ENCODE peak calls at places on chromosomes 7 and 10, in eight cellular contexts. One of them, this sample, is unnamed. For H3K36me3, the result is how much of the 10 kb centered on the place peaks cover.

GRCh38 chr10:17428616-17429097 is 25.7 kb downstream of the ST8SIA6 start:
- DNase-seq in pancreas: no peak
- DNase-seq in psoas muscle: no peak
- DNase-seq in endodermal cell: no peak
- DNase-seq in cardiac muscle cell: no peak
- DNase-seq in neuronal stem cell: no peak
- DNase-seq in tibial artery: no peak
- DNase-seq in Peyer's patch: peak
- DNase-seq in this sample: peak

GRCh38 chr10:90111671-90112070 is 410.3 kb downstream of the KIF20B start:
- DNase-seq in neuronal stem cell: no peak
- DNase-seq in Peyer's patch: no peak
- DNase-seq in endodermal cell: no peak
- DNase-seq in tibial artery: no peak
- DNase-seq in cardiac muscle cell: peak
- DNase-seq in pancreas: no peak
- DNase-seq in psoas muscle: no peak
- DNase-seq in this sample: no peak

GRCh38 chr10:131885391-131886165 is 15.2 kb upstream of the PPP2R2D start:
- DNase-seq in cardiac muscle cell: peak
- DNase-seq in neuronal stem cell: peak
- DNase-seq in psoas muscle: peak
- DNase-seq in tibial artery: peak
- DNase-seq in pancreas: peak
- DNase-seq in endodermal cell: peak
- DNase-seq in Peyer's patch: peak
- DNase-seq in this sample: peak

GRCh38 chr10:58781873-58782488 is 269.3 kb downstream of the BICC1 start:
- DNase-seq in Peyer's patch: no peak
- DNase-seq in cardiac muscle cell: peak
- DNase-seq in tibial artery: no peak
- DNase-seq in pancreas: no peak
- DNase-seq in endodermal cell: no peak
- DNase-seq in psoas muscle: no peak
- DNase-seq in neuronal stem cell: peak
- DNase-seq in this sample: no peak

GRCh38 chr7:158501300-158502067 is 86.1 kb downstream of the PTPRN2 start:
- DNase-seq in Peyer's patch: no peak
- DNase-seq in endodermal cell: no peak
- DNase-seq in neuronal stem cell: no peak
- DNase-seq in psoas muscle: no peak
- DNase-seq in tibial artery: no peak
- DNase-seq in cardiac muscle cell: no peak
- DNase-seq in pancreas: no peak
- DNase-seq in this sample: no peak

GRCh38 chr10:78656815-78657621 is 411.7 kb upstream of the ZMIZ1 start:
- DNase-seq in psoas muscle: no peak
- DNase-seq in tibial artery: no peak
- DNase-seq in neuronal stem cell: peak
- DNase-seq in cardiac muscle cell: peak
- DNase-seq in Peyer's patch: no peak
- DNase-seq in pancreas: no peak
- DNase-seq in endodermal cell: no peak
- DNase-seq in this sample: no peak

GRCh38 chr10:99711129-99711719 is 20.7 kb downstream of the COX15 start:
- DNase-seq in Peyer's patch: peak
- DNase-seq in neuronal stem cell: no peak
- DNase-seq in cardiac muscle cell: peak
- DNase-seq in tibial artery: no peak
- DNase-seq in psoas muscle: no peak
- DNase-seq in pancreas: no peak
- DNase-seq in endodermal cell: peak
- DNase-seq in this sample: peak

GRCh38 chr10:121841862-121842261 is 86.0 kb downstream of the ATE1 start:
- DNase-seq in neuronal stem cell: no peak
- DNase-seq in cardiac muscle cell: no peak
- DNase-seq in psoas muscle: no peak
- DNase-seq in endodermal cell: no peak
- DNase-seq in tibial artery: no peak
- DNase-seq in pancreas: no peak
- DNase-seq in Peyer's patch: no peak
- DNase-seq in this sample: no peak

GRCh38 chr10:89391882-89392756 is at the start of gene IFIT1:
- DNase-seq in pancreas: no peak
- DNase-seq in tibial artery: peak
- DNase-seq in neuronal stem cell: no peak
- DNase-seq in endodermal cell: peak
- DNase-seq in Peyer's patch: peak
- DNase-seq in cardiac muscle cell: peak
- DNase-seq in psoas muscle: no peak
- DNase-seq in this sample: peak

GRCh38 chr10:116765549-116766162 is 23.3 kb upstream of the HSPA12A start:
- DNase-seq in cardiac muscle cell: peak
- DNase-seq in pancreas: no peak
- DNase-seq in endodermal cell: no peak
- DNase-seq in Peyer's patch: peak
- DNase-seq in tibial artery: no peak
- DNase-seq in psoas muscle: no peak
- DNase-seq in neuronal stem cell: no peak
- DNase-seq in this sample: no peak

GRCh38 chr10:127298396-127298795 is 102.0 kb upstream of the INSYN2A start:
- DNase-seq in psoas muscle: no peak
- DNase-seq in pancreas: no peak
- DNase-seq in tibial artery: no peak
- DNase-seq in neuronal stem cell: no peak
- DNase-seq in Peyer's patch: no peak
- DNase-seq in endodermal cell: no peak
- DNase-seq in cardiac muscle cell: no peak
- DNase-seq in this sample: no peak

GRCh38 chr7:143514995-143515735 is 37.5 kb downstream of the TAS2R41 start:
- DNase-seq in neuronal stem cell: no peak
- DNase-seq in endodermal cell: no peak
- DNase-seq in pancreas: no peak
- DNase-seq in cardiac muscle cell: no peak
- DNase-seq in psoas muscle: peak
- DNase-seq in Peyer's patch: no peak
- DNase-seq in tibial artery: no peak
- DNase-seq in this sample: no peak

GRCh38 chr7:143514487-143514886 is 36.8 kb downstream of the TAS2R41 start:
- DNase-seq in tibial artery: no peak
- DNase-seq in endodermal cell: no peak
- DNase-seq in psoas muscle: no peak
- DNase-seq in pancreas: no peak
- DNase-seq in cardiac muscle cell: no peak
- DNase-seq in neuronal stem cell: no peak
- DNase-seq in Peyer's patch: no peak
- DNase-seq in this sample: no peak

GRCh38 chr7:143510854-143511592 is 33.4 kb downstream of the TAS2R41 start:
- DNase-seq in neuronal stem cell: no peak
- DNase-seq in cardiac muscle cell: no peak
- DNase-seq in psoas muscle: peak
- DNase-seq in Peyer's patch: no peak
- DNase-seq in endodermal cell: no peak
- DNase-seq in tibial artery: no peak
- DNase-seq in pancreas: peak
- DNase-seq in this sample: no peak

GRCh38 chr7:143512488-143513340 is 35.0 kb downstream of the TAS2R41 start:
- DNase-seq in cardiac muscle cell: no peak
- DNase-seq in pancreas: no peak
- DNase-seq in neuronal stem cell: no peak
- DNase-seq in Peyer's patch: no peak
- DNase-seq in psoas muscle: no peak
- DNase-seq in tibial artery: no peak
- DNase-seq in endodermal cell: no peak
- DNase-seq in this sample: no peak

DNA sequence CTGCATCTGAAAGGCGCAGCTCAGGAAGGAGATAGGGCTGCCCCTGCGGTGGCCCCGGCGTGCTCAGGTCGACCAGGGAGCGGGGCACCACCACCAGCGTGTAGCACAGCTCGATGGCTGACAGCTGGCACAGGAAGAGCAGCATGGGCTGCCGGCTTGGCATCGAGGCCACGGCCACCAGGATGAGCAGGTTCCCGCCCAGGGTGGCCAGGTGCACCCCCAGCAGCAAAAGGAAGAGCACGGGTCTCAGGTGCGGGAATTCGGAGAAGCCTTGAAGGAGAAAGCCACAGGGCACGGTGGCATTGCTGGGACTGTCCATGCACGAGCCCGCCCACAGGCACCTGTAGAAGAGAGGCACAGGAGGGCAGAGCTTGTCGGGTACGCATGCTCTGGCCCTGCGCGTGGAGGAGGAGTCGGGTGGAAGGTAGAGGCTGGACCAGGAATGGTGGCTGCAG is 33.9 kb downstream of the TAS2R41 start:
- DNase-seq in endodermal cell: no peak
- DNase-seq in cardiac muscle cell: no peak
- DNase-seq in Peyer's patch: no peak
- DNase-seq in tibial artery: no peak
- DNase-seq in neuronal stem cell: no peak
- DNase-seq in pancreas: peak
- DNase-seq in psoas muscle: no peak
- DNase-seq in this sample: no peak
- H3K27ac ChIP-seq in endodermal cell: no peak
- H3K27ac ChIP-seq in cardiac muscle cell: no peak
- H3K27ac ChIP-seq in Peyer's patch: no peak
- H3K27ac ChIP-seq in tibial artery: no peak
- H3K27ac ChIP-seq in neuronal stem cell: no peak
- H3K27ac ChIP-seq in pancreas: no peak
- H3K27ac ChIP-seq in psoas muscle: no peak
- H3K27ac ChIP-seq in this sample: no peak

GRCh38 chr7:130888017-130888371 is 154.0 kb upstream of the KLF14 start:
- DNase-seq in psoas muscle: no peak
- DNase-seq in neuronal stem cell: no peak
- DNase-seq in tibial artery: no peak
- DNase-seq in cardiac muscle cell: peak
- DNase-seq in Peyer's patch: no peak
- DNase-seq in pancreas: no peak
- DNase-seq in endodermal cell: no peak
- DNase-seq in this sample: no peak
- H3K36me3 ChIP-seq in psoas muscle: under half
- H3K36me3 ChIP-seq in neuronal stem cell: under half
- H3K36me3 ChIP-seq in tibial artery: half or more
- H3K36me3 ChIP-seq in cardiac muscle cell: under half
- H3K36me3 ChIP-seq in Peyer's patch: under half
- H3K36me3 ChIP-seq in pancreas: under half
- H3K36me3 ChIP-seq in endodermal cell: under half
- H3K36me3 ChIP-seq in this sample: half or more

DNA sequence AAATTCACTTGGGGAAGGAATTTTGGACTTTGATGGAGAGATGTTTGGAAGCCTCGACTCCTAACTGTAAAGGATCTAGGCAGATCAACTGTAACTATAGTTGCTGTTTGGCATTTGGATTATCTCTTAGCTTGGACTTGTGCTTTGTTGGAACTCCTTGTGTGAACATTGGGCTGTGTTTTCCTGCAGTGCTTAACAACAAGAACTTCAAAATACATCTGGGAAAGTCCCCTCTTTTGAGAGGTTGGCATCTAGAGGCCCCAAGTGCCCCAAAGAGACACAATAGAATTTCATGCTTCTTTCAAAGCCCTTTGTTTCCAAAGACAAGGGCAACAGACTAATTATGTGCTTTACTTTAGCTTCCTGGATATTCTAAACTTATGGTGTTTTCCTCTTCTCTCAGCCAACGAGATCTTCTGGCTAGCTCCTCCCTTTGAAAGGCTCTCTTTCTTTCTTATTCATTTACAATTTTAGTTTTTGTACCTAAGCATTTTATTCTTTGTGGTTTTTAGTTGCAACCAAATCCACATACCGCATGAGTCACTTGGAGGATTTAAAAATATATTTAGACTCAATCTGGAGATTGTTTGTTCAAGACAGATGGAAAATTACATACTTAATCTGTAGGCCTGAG is 11.6 kb downstream of the ABCA13 start:
- DNase-seq in endodermal cell: no peak
- DNase-seq in tibial artery: no peak
- DNase-seq in Peyer's patch: no peak
- DNase-seq in pancreas: no peak
- DNase-seq in cardiac muscle cell: no peak
- DNase-seq in neuronal stem cell: no peak
- DNase-seq in psoas muscle: no peak
- DNase-seq in this sample: no peak
- H3K27ac ChIP-seq in endodermal cell: peak
- H3K27ac ChIP-seq in tibial artery: no peak
- H3K27ac ChIP-seq in Peyer's patch: no peak
- H3K27ac ChIP-seq in pancreas: no peak
- H3K27ac ChIP-seq in cardiac muscle cell: no peak
- H3K27ac ChIP-seq in neuronal stem cell: no peak
- H3K27ac ChIP-seq in psoas muscle: no peak
- H3K27ac ChIP-seq in this sample: no peak

GRCh38 chr10:1097436-1097835 is 41.3 kb downstream of the WDR37 start:
- DNase-seq in psoas muscle: no peak
- DNase-seq in tibial artery: no peak
- DNase-seq in cardiac muscle cell: no peak
- DNase-seq in endodermal cell: no peak
- DNase-seq in neuronal stem cell: no peak
- DNase-seq in Peyer's patch: peak
- DNase-seq in pancreas: no peak
- DNase-seq in this sample: no peak
- H3K36me3 ChIP-seq in psoas muscle: under half
- H3K36me3 ChIP-seq in tibial artery: half or more
- H3K36me3 ChIP-seq in cardiac muscle cell: under half
- H3K36me3 ChIP-seq in endodermal cell: under half
- H3K36me3 ChIP-seq in neuronal stem cell: half or more
- H3K36me3 ChIP-seq in Peyer's patch: half or more
- H3K36me3 ChIP-seq in pancreas: under half
- H3K36me3 ChIP-seq in this sample: half or more

GRCh38 chr7:908159-908918 is 32.0 kb downstream of the GET4 start:
- DNase-seq in cardiac muscle cell: no peak
- DNase-seq in neuronal stem cell: no peak
- DNase-seq in Peyer's patch: no peak
- DNase-seq in pancreas: no peak
- DNase-seq in psoas muscle: no peak
- DNase-seq in endodermal cell: no peak
- DNase-seq in tibial artery: no peak
- DNase-seq in this sample: no peak
- H3K27ac ChIP-seq in cardiac muscle cell: no peak
- H3K27ac ChIP-seq in neuronal stem cell: no peak
- H3K27ac ChIP-seq in Peyer's patch: no peak
- H3K27ac ChIP-seq in pancreas: no peak
- H3K27ac ChIP-seq in psoas muscle: no peak
- H3K27ac ChIP-seq in endodermal cell: no peak
- H3K27ac ChIP-seq in tibial artery: no peak
- H3K27ac ChIP-seq in this sample: no peak